ENCODE peak calls at places on chromosome 14, in six cellular contexts. One of them, this sample, is unnamed.
A peak's percentile ranks its signal among the peaks of the same experiment; 100 is the strongest.

GRCh38 chr14:104788873-104789663 is 6.5 kb downstream of the AKT1 start:
- DNase-seq in NCI-H1105: no peak
- DNase-seq in stimulated activated CD4-positive, alpha-beta T cell treated with anti-CD3 and anti-CD28 coated beads, Interleukin-1b, Interleukin-23, amount 100 ng/mL, for 24 hours: no peak
- DNase-seq in stimulated activated CD8-positive, alpha-beta memory T cell treated with anti-CD3 and anti-CD28 coated beads, Interleukin-15, amount 100 ng/mL, for 24 hours: no peak
- DNase-seq in right cardiac atrium: peak; percentile 56
- DNase-seq in left cardiac atrium: no peak
- DNase-seq in this sample: no peak

GRCh38 chr14:75283884-75284563 is 5.4 kb downstream of the FOS start:
- DNase-seq in NCI-H1105: no peak
- DNase-seq in stimulated activated CD4-positive, alpha-beta T cell treated with anti-CD3 and anti-CD28 coated beads, Interleukin-1b, Interleukin-23, amount 100 ng/mL, for 24 hours: no peak
- DNase-seq in right cardiac atrium: no peak
- DNase-seq in left cardiac atrium: peak; percentile 47
- DNase-seq in stimulated activated CD8-positive, alpha-beta memory T cell treated with anti-CD3 and anti-CD28 coated beads, Interleukin-15, amount 100 ng/mL, for 24 hours: no peak
- DNase-seq in this sample: no peak

GRCh38 chr14:106442857-106443256 is 916.5 kb downstream of the TMEM121 start:
- DNase-seq in left cardiac atrium: no peak
- DNase-seq in stimulated activated CD8-positive, alpha-beta memory T cell treated with anti-CD3 and anti-CD28 coated beads, Interleukin-15, amount 100 ng/mL, for 24 hours: no peak
- DNase-seq in NCI-H1105: no peak
- DNase-seq in stimulated activated CD4-positive, alpha-beta T cell treated with anti-CD3 and anti-CD28 coated beads, Interleukin-1b, Interleukin-23, amount 100 ng/mL, for 24 hours: peak; percentile 23
- DNase-seq in right cardiac atrium: no peak
- DNase-seq in this sample: no peak

GRCh38 chr14:99744199-99744872 is 48.9 kb upstream of the EML1 start:
- DNase-seq in stimulated activated CD8-positive, alpha-beta memory T cell treated with anti-CD3 and anti-CD28 coated beads, Interleukin-15, amount 100 ng/mL, for 24 hours: no peak
- DNase-seq in NCI-H1105: no peak
- DNase-seq in stimulated activated CD4-positive, alpha-beta T cell treated with anti-CD3 and anti-CD28 coated beads, Interleukin-1b, Interleukin-23, amount 100 ng/mL, for 24 hours: no peak
- DNase-seq in left cardiac atrium: no peak
- DNase-seq in right cardiac atrium: peak; percentile 13
- DNase-seq in this sample: peak; percentile 26

GRCh38 chr14:66078031-66078430 is 408.1 kb upstream of the CCDC196 start:
- DNase-seq in left cardiac atrium: no peak
- DNase-seq in NCI-H1105: peak; percentile 94
- DNase-seq in stimulated activated CD8-positive, alpha-beta memory T cell treated with anti-CD3 and anti-CD28 coated beads, Interleukin-15, amount 100 ng/mL, for 24 hours: no peak
- DNase-seq in right cardiac atrium: no peak
- DNase-seq in stimulated activated CD4-positive, alpha-beta T cell treated with anti-CD3 and anti-CD28 coated beads, Interleukin-1b, Interleukin-23, amount 100 ng/mL, for 24 hours: no peak
- DNase-seq in this sample: no peak

GRCh38 chr14:100398044-100398443 is 74.9 kb downstream of the SLC25A47 start:
- DNase-seq in stimulated activated CD8-positive, alpha-beta memory T cell treated with anti-CD3 and anti-CD28 coated beads, Interleukin-15, amount 100 ng/mL, for 24 hours: no peak
- DNase-seq in right cardiac atrium: no peak
- DNase-seq in left cardiac atrium: no peak
- DNase-seq in NCI-H1105: no peak
- DNase-seq in stimulated activated CD4-positive, alpha-beta T cell treated with anti-CD3 and anti-CD28 coated beads, Interleukin-1b, Interleukin-23, amount 100 ng/mL, for 24 hours: no peak
- DNase-seq in this sample: no peak

GRCh38 chr14:101017806-101018560 is 114.5 kb upstream of the RTL1 start:
- DNase-seq in left cardiac atrium: no peak
- DNase-seq in stimulated activated CD4-positive, alpha-beta T cell treated with anti-CD3 and anti-CD28 coated beads, Interleukin-1b, Interleukin-23, amount 100 ng/mL, for 24 hours: no peak
- DNase-seq in stimulated activated CD8-positive, alpha-beta memory T cell treated with anti-CD3 and anti-CD28 coated beads, Interleukin-15, amount 100 ng/mL, for 24 hours: no peak
- DNase-seq in NCI-H1105: no peak
- DNase-seq in right cardiac atrium: no peak
- DNase-seq in this sample: no peak

GRCh38 chr14:98622208-98623051 is 649.6 kb downstream of the BCL11B start:
- DNase-seq in left cardiac atrium: no peak
- DNase-seq in stimulated activated CD4-positive, alpha-beta T cell treated with anti-CD3 and anti-CD28 coated beads, Interleukin-1b, Interleukin-23, amount 100 ng/mL, for 24 hours: no peak
- DNase-seq in NCI-H1105: no peak
- DNase-seq in stimulated activated CD8-positive, alpha-beta memory T cell treated with anti-CD3 and anti-CD28 coated beads, Interleukin-15, amount 100 ng/mL, for 24 hours: no peak
- DNase-seq in right cardiac atrium: no peak
- DNase-seq in this sample: no peak

GRCh38 chr14:103057028-103057371 is 349 bp downstream of the CDC42BPB start:
- DNase-seq in left cardiac atrium: peak; percentile 44
- DNase-seq in right cardiac atrium: peak; percentile 82
- DNase-seq in stimulated activated CD4-positive, alpha-beta T cell treated with anti-CD3 and anti-CD28 coated beads, Interleukin-1b, Interleukin-23, amount 100 ng/mL, for 24 hours: no peak
- DNase-seq in NCI-H1105: no peak
- DNase-seq in stimulated activated CD8-positive, alpha-beta memory T cell treated with anti-CD3 and anti-CD28 coated beads, Interleukin-15, amount 100 ng/mL, for 24 hours: no peak
- DNase-seq in this sample: no peak

GRCh38 chr14:104770851-104771272 is 17.9 kb downstream of the SIVA1 start:
- DNase-seq in left cardiac atrium: no peak
- DNase-seq in stimulated activated CD4-positive, alpha-beta T cell treated with anti-CD3 and anti-CD28 coated beads, Interleukin-1b, Interleukin-23, amount 100 ng/mL, for 24 hours: no peak
- DNase-seq in right cardiac atrium: peak; percentile 45
- DNase-seq in stimulated activated CD8-positive, alpha-beta memory T cell treated with anti-CD3 and anti-CD28 coated beads, Interleukin-15, amount 100 ng/mL, for 24 hours: no peak
- DNase-seq in NCI-H1105: no peak
- DNase-seq in this sample: no peak

GRCh38 chr14:75996488-75996887 is 10.9 kb downstream of the IFT43 start:
- DNase-seq in stimulated activated CD8-positive, alpha-beta memory T cell treated with anti-CD3 and anti-CD28 coated beads, Interleukin-15, amount 100 ng/mL, for 24 hours: no peak
- DNase-seq in NCI-H1105: no peak
- DNase-seq in stimulated activated CD4-positive, alpha-beta T cell treated with anti-CD3 and anti-CD28 coated beads, Interleukin-1b, Interleukin-23, amount 100 ng/mL, for 24 hours: no peak
- DNase-seq in left cardiac atrium: no peak
- DNase-seq in right cardiac atrium: no peak
- DNase-seq in this sample: no peak

GRCh38 chr14:98189521-98189920 is 1082.5 kb downstream of the BCL11B start:
- DNase-seq in stimulated activated CD4-positive, alpha-beta T cell treated with anti-CD3 and anti-CD28 coated beads, Interleukin-1b, Interleukin-23, amount 100 ng/mL, for 24 hours: no peak
- DNase-seq in NCI-H1105: no peak
- DNase-seq in right cardiac atrium: no peak
- DNase-seq in stimulated activated CD8-positive, alpha-beta memory T cell treated with anti-CD3 and anti-CD28 coated beads, Interleukin-15, amount 100 ng/mL, for 24 hours: no peak
- DNase-seq in left cardiac atrium: no peak
- DNase-seq in this sample: no peak

GRCh38 chr14:53378142-53378541 is 225.0 kb upstream of the DDHD1 start:
- DNase-seq in left cardiac atrium: no peak
- DNase-seq in stimulated activated CD8-positive, alpha-beta memory T cell treated with anti-CD3 and anti-CD28 coated beads, Interleukin-15, amount 100 ng/mL, for 24 hours: no peak
- DNase-seq in NCI-H1105: no peak
- DNase-seq in right cardiac atrium: no peak
- DNase-seq in stimulated activated CD4-positive, alpha-beta T cell treated with anti-CD3 and anti-CD28 coated beads, Interleukin-1b, Interleukin-23, amount 100 ng/mL, for 24 hours: no peak
- DNase-seq in this sample: no peak

GRCh38 chr14:73759183-73759713 is 45.1 kb upstream of the PNMA1 start:
- DNase-seq in left cardiac atrium: peak; percentile 87
- DNase-seq in stimulated activated CD4-positive, alpha-beta T cell treated with anti-CD3 and anti-CD28 coated beads, Interleukin-1b, Interleukin-23, amount 100 ng/mL, for 24 hours: no peak
- DNase-seq in stimulated activated CD8-positive, alpha-beta memory T cell treated with anti-CD3 and anti-CD28 coated beads, Interleukin-15, amount 100 ng/mL, for 24 hours: no peak
- DNase-seq in right cardiac atrium: peak; percentile 95
- DNase-seq in NCI-H1105: peak; percentile 10
- DNase-seq in this sample: no peak

GRCh38 chr14:59705866-59706265 is 129.3 kb upstream of the CCDC175 start:
- DNase-seq in stimulated activated CD8-positive, alpha-beta memory T cell treated with anti-CD3 and anti-CD28 coated beads, Interleukin-15, amount 100 ng/mL, for 24 hours: no peak
- DNase-seq in right cardiac atrium: no peak
- DNase-seq in NCI-H1105: no peak
- DNase-seq in left cardiac atrium: no peak
- DNase-seq in stimulated activated CD4-positive, alpha-beta T cell treated with anti-CD3 and anti-CD28 coated beads, Interleukin-1b, Interleukin-23, amount 100 ng/mL, for 24 hours: no peak
- DNase-seq in this sample: no peak

GRCh38 chr14:72631401-72631800 is 262.5 kb downstream of the DPF3 start:
- DNase-seq in stimulated activated CD8-positive, alpha-beta memory T cell treated with anti-CD3 and anti-CD28 coated beads, Interleukin-15, amount 100 ng/mL, for 24 hours: no peak
- DNase-seq in NCI-H1105: no peak
- DNase-seq in stimulated activated CD4-positive, alpha-beta T cell treated with anti-CD3 and anti-CD28 coated beads, Interleukin-1b, Interleukin-23, amount 100 ng/mL, for 24 hours: no peak
- DNase-seq in left cardiac atrium: no peak
- DNase-seq in right cardiac atrium: no peak
- DNase-seq in this sample: no peak

GRCh38 chr14:36293824-36294223 is 26.6 kb downstream of the MBIP start:
- DNase-seq in NCI-H1105: no peak
- DNase-seq in left cardiac atrium: no peak
- DNase-seq in right cardiac atrium: no peak
- DNase-seq in stimulated activated CD4-positive, alpha-beta T cell treated with anti-CD3 and anti-CD28 coated beads, Interleukin-1b, Interleukin-23, amount 100 ng/mL, for 24 hours: no peak
- DNase-seq in stimulated activated CD8-positive, alpha-beta memory T cell treated with anti-CD3 and anti-CD28 coated beads, Interleukin-15, amount 100 ng/mL, for 24 hours: no peak
- DNase-seq in this sample: no peak

GRCh38 chr14:68137704-68138619 is 318.4 kb downstream of the RAD51B start:
- DNase-seq in stimulated activated CD8-positive, alpha-beta memory T cell treated with anti-CD3 and anti-CD28 coated beads, Interleukin-15, amount 100 ng/mL, for 24 hours: no peak
- DNase-seq in stimulated activated CD4-positive, alpha-beta T cell treated with anti-CD3 and anti-CD28 coated beads, Interleukin-1b, Interleukin-23, amount 100 ng/mL, for 24 hours: no peak
- DNase-seq in right cardiac atrium: no peak
- DNase-seq in left cardiac atrium: peak; percentile 41
- DNase-seq in NCI-H1105: no peak
- DNase-seq in this sample: peak; percentile 14

GRCh38 chr14:31965735-31966598 is 111.1 kb upstream of the ARHGAP5 start:
- DNase-seq in stimulated activated CD4-positive, alpha-beta T cell treated with anti-CD3 and anti-CD28 coated beads, Interleukin-1b, Interleukin-23, amount 100 ng/mL, for 24 hours: no peak
- DNase-seq in NCI-H1105: no peak
- DNase-seq in stimulated activated CD8-positive, alpha-beta memory T cell treated with anti-CD3 and anti-CD28 coated beads, Interleukin-15, amount 100 ng/mL, for 24 hours: no peak
- DNase-seq in right cardiac atrium: no peak
- DNase-seq in left cardiac atrium: no peak
- DNase-seq in this sample: no peak

GRCh38 chr14:87153391-87153790 is 839.6 kb downstream of the GALC start:
- DNase-seq in stimulated activated CD8-positive, alpha-beta memory T cell treated with anti-CD3 and anti-CD28 coated beads, Interleukin-15, amount 100 ng/mL, for 24 hours: no peak
- DNase-seq in right cardiac atrium: no peak
- DNase-seq in NCI-H1105: no peak
- DNase-seq in left cardiac atrium: no peak
- DNase-seq in stimulated activated CD4-positive, alpha-beta T cell treated with anti-CD3 and anti-CD28 coated beads, Interleukin-1b, Interleukin-23, amount 100 ng/mL, for 24 hours: no peak
- DNase-seq in this sample: no peak

GRCh38 chr14:58171090-58171489 is 19.1 kb upstream of the ARMH4 start:
- DNase-seq in left cardiac atrium: peak; percentile 70
- DNase-seq in NCI-H1105: peak; percentile 88
- DNase-seq in right cardiac atrium: peak; percentile 81
- DNase-seq in stimulated activated CD8-positive, alpha-beta memory T cell treated with anti-CD3 and anti-CD28 coated beads, Interleukin-15, amount 100 ng/mL, for 24 hours: no peak
- DNase-seq in stimulated activated CD4-positive, alpha-beta T cell treated with anti-CD3 and anti-CD28 coated beads, Interleukin-1b, Interleukin-23, amount 100 ng/mL, for 24 hours: peak; percentile 43
- DNase-seq in this sample: peak; percentile 46

GRCh38 chr14:32938719-32939253 is at the start of gene NPAS3:
- DNase-seq in left cardiac atrium: peak; percentile 27
- DNase-seq in stimulated activated CD8-positive, alpha-beta memory T cell treated with anti-CD3 and anti-CD28 coated beads, Interleukin-15, amount 100 ng/mL, for 24 hours: no peak
- DNase-seq in stimulated activated CD4-positive, alpha-beta T cell treated with anti-CD3 and anti-CD28 coated beads, Interleukin-1b, Interleukin-23, amount 100 ng/mL, for 24 hours: no peak
- DNase-seq in right cardiac atrium: peak; percentile 67
- DNase-seq in NCI-H1105: peak; percentile 16
- DNase-seq in this sample: no peak

GRCh38 chr14:68791078-68791983 is 1.5 kb downstream of the ZFP36L1 start:
- DNase-seq in right cardiac atrium: peak; percentile 73
- DNase-seq in NCI-H1105: peak; percentile 36
- DNase-seq in stimulated activated CD4-positive, alpha-beta T cell treated with anti-CD3 and anti-CD28 coated beads, Interleukin-1b, Interleukin-23, amount 100 ng/mL, for 24 hours: no peak
- DNase-seq in stimulated activated CD8-positive, alpha-beta memory T cell treated with anti-CD3 and anti-CD28 coated beads, Interleukin-15, amount 100 ng/mL, for 24 hours: no peak
- DNase-seq in left cardiac atrium: no peak
- DNase-seq in this sample: no peak

GRCh38 chr14:52043690-52044089 is 25.2 kb downstream of the NID2 start:
- DNase-seq in right cardiac atrium: peak; percentile 63
- DNase-seq in NCI-H1105: no peak
- DNase-seq in left cardiac atrium: peak; percentile 37
- DNase-seq in stimulated activated CD4-positive, alpha-beta T cell treated with anti-CD3 and anti-CD28 coated beads, Interleukin-1b, Interleukin-23, amount 100 ng/mL, for 24 hours: no peak
- DNase-seq in stimulated activated CD8-positive, alpha-beta memory T cell treated with anti-CD3 and anti-CD28 coated beads, Interleukin-15, amount 100 ng/mL, for 24 hours: no peak
- DNase-seq in this sample: no peak

GRCh38 chr14:64115401-64115800 is 178.8 kb downstream of the ESR2 start:
- DNase-seq in stimulated activated CD8-positive, alpha-beta memory T cell treated with anti-CD3 and anti-CD28 coated beads, Interleukin-15, amount 100 ng/mL, for 24 hours: no peak
- DNase-seq in right cardiac atrium: no peak
- DNase-seq in stimulated activated CD4-positive, alpha-beta T cell treated with anti-CD3 and anti-CD28 coated beads, Interleukin-1b, Interleukin-23, amount 100 ng/mL, for 24 hours: no peak
- DNase-seq in left cardiac atrium: no peak
- DNase-seq in NCI-H1105: no peak
- DNase-seq in this sample: no peak

GRCh38 chr14:30160608-30161007 is 233.0 kb upstream of the PRKD1 start:
- DNase-seq in stimulated activated CD8-positive, alpha-beta memory T cell treated with anti-CD3 and anti-CD28 coated beads, Interleukin-15, amount 100 ng/mL, for 24 hours: no peak
- DNase-seq in NCI-H1105: no peak
- DNase-seq in right cardiac atrium: no peak
- DNase-seq in left cardiac atrium: no peak
- DNase-seq in stimulated activated CD4-positive, alpha-beta T cell treated with anti-CD3 and anti-CD28 coated beads, Interleukin-1b, Interleukin-23, amount 100 ng/mL, for 24 hours: no peak
- DNase-seq in this sample: no peak

GRCh38 chr14:44404021-44404420 is 103.1 kb downstream of the FSCB start:
- DNase-seq in left cardiac atrium: no peak
- DNase-seq in NCI-H1105: no peak
- DNase-seq in right cardiac atrium: no peak
- DNase-seq in stimulated activated CD8-positive, alpha-beta memory T cell treated with anti-CD3 and anti-CD28 coated beads, Interleukin-15, amount 100 ng/mL, for 24 hours: no peak
- DNase-seq in stimulated activated CD4-positive, alpha-beta T cell treated with anti-CD3 and anti-CD28 coated beads, Interleukin-1b, Interleukin-23, amount 100 ng/mL, for 24 hours: no peak
- DNase-seq in this sample: no peak

This sample was measured in NCI-H1930.